ENCODE peak calls at places on chromosomes 3 and 15, in seven cellular contexts. One of them, this sample, is unnamed.

GRCh38 chr3:46239301-46239938 is 2.8 kb upstream of the CCR3 start:
- DNase-seq in AG04450: no peak
- DNase-seq in B cell: no peak
- DNase-seq in K562: no peak
- DNase-seq in nephron progenitor cell: no peak
- DNase-seq in CD4-positive, alpha-beta T cell: no peak
- DNase-seq in fibroblast of lung: no peak
- DNase-seq in this sample: no peak

GRCh38 chr15:51195459-51195858 is 100.8 kb upstream of the TNFAIP8L3 start:
- DNase-seq in AG04450: no peak
- DNase-seq in nephron progenitor cell: no peak
- DNase-seq in fibroblast of lung: no peak
- DNase-seq in K562: no peak
- DNase-seq in B cell: no peak
- DNase-seq in CD4-positive, alpha-beta T cell: no peak
- DNase-seq in this sample: no peak

GRCh38 chr3:117145677-117146076 is 436.1 kb downstream of the TUSC7 start:
- DNase-seq in AG04450: no peak
- DNase-seq in nephron progenitor cell: no peak
- DNase-seq in K562: no peak
- DNase-seq in B cell: no peak
- DNase-seq in CD4-positive, alpha-beta T cell: no peak
- DNase-seq in fibroblast of lung: no peak
- DNase-seq in this sample: no peak

GRCh38 chr3:167162083-167162482 is 218.0 kb downstream of the ZBBX start:
- DNase-seq in fibroblast of lung: no peak
- DNase-seq in nephron progenitor cell: no peak
- DNase-seq in B cell: no peak
- DNase-seq in K562: no peak
- DNase-seq in CD4-positive, alpha-beta T cell: no peak
- DNase-seq in AG04450: no peak
- DNase-seq in this sample: no peak

GRCh38 chr15:71245588-71245987 is 130.3 kb downstream of the THSD4 start:
- DNase-seq in AG04450: no peak
- DNase-seq in CD4-positive, alpha-beta T cell: no peak
- DNase-seq in fibroblast of lung: no peak
- DNase-seq in nephron progenitor cell: no peak
- DNase-seq in K562: no peak
- DNase-seq in B cell: no peak
- DNase-seq in this sample: no peak

GRCh38 chr3:16884084-16884747 is 539 bp upstream of the PLCL2 start:
- DNase-seq in nephron progenitor cell: peak
- DNase-seq in K562: peak
- DNase-seq in AG04450: no peak
- DNase-seq in fibroblast of lung: peak
- DNase-seq in B cell: peak
- DNase-seq in CD4-positive, alpha-beta T cell: peak
- DNase-seq in this sample: peak

GRCh38 chr3:41265823-41266273 is 66.5 kb downstream of the CTNNB1 start:
- DNase-seq in fibroblast of lung: peak
- DNase-seq in B cell: no peak
- DNase-seq in K562: no peak
- DNase-seq in AG04450: peak
- DNase-seq in nephron progenitor cell: no peak
- DNase-seq in CD4-positive, alpha-beta T cell: no peak
- DNase-seq in this sample: no peak

GRCh38 chr3:129745253-129745652 is 138.8 kb upstream of the PLXND1 start:
- DNase-seq in nephron progenitor cell: no peak
- DNase-seq in K562: no peak
- DNase-seq in B cell: no peak
- DNase-seq in CD4-positive, alpha-beta T cell: no peak
- DNase-seq in fibroblast of lung: peak
- DNase-seq in AG04450: peak
- DNase-seq in this sample: no peak

GRCh38 chr3:132347095-132347494 is 29.9 kb downstream of the ACP3 start:
- DNase-seq in nephron progenitor cell: no peak
- DNase-seq in B cell: no peak
- DNase-seq in fibroblast of lung: peak
- DNase-seq in CD4-positive, alpha-beta T cell: no peak
- DNase-seq in K562: no peak
- DNase-seq in AG04450: no peak
- DNase-seq in this sample: no peak

GRCh38 chr3:73874596-73874995 is 249.9 kb upstream of the PDZRN3 start:
- DNase-seq in nephron progenitor cell: no peak
- DNase-seq in fibroblast of lung: no peak
- DNase-seq in K562: no peak
- DNase-seq in CD4-positive, alpha-beta T cell: no peak
- DNase-seq in B cell: no peak
- DNase-seq in AG04450: no peak
- DNase-seq in this sample: no peak

GRCh38 chr3:149765762-149766334 is 13.6 kb upstream of the COMMD2 start:
- DNase-seq in fibroblast of lung: peak
- DNase-seq in K562: no peak
- DNase-seq in CD4-positive, alpha-beta T cell: no peak
- DNase-seq in AG04450: no peak
- DNase-seq in B cell: peak
- DNase-seq in nephron progenitor cell: no peak
- DNase-seq in this sample: no peak

GRCh38 chr3:22156868-22157267 is 405.9 kb upstream of the ZNF385D start:
- DNase-seq in CD4-positive, alpha-beta T cell: no peak
- DNase-seq in fibroblast of lung: no peak
- DNase-seq in B cell: no peak
- DNase-seq in nephron progenitor cell: no peak
- DNase-seq in K562: no peak
- DNase-seq in AG04450: no peak
- DNase-seq in this sample: no peak

GRCh38 chr3:13214847-13215472 is 141.7 kb upstream of the IQSEC1 start:
- DNase-seq in B cell: no peak
- DNase-seq in K562: no peak
- DNase-seq in fibroblast of lung: no peak
- DNase-seq in nephron progenitor cell: no peak
- DNase-seq in CD4-positive, alpha-beta T cell: no peak
- DNase-seq in AG04450: no peak
- DNase-seq in this sample: no peak

GRCh38 chr15:76386926-76387325 is 50.4 kb downstream of the ISL2 start:
- DNase-seq in fibroblast of lung: peak
- DNase-seq in AG04450: no peak
- DNase-seq in K562: no peak
- DNase-seq in B cell: no peak
- DNase-seq in nephron progenitor cell: no peak
- DNase-seq in CD4-positive, alpha-beta T cell: no peak
- DNase-seq in this sample: no peak

GRCh38 chr3:186997061-186998054 is 67.0 kb downstream of the ST6GAL1 start:
- DNase-seq in nephron progenitor cell: no peak
- DNase-seq in AG04450: no peak
- DNase-seq in K562: peak
- DNase-seq in fibroblast of lung: peak
- DNase-seq in B cell: peak
- DNase-seq in CD4-positive, alpha-beta T cell: no peak
- DNase-seq in this sample: no peak

GRCh38 chr3:108130705-108131104 is 39.9 kb upstream of the CD47 start:
- DNase-seq in fibroblast of lung: peak
- DNase-seq in AG04450: no peak
- DNase-seq in B cell: no peak
- DNase-seq in nephron progenitor cell: no peak
- DNase-seq in CD4-positive, alpha-beta T cell: no peak
- DNase-seq in K562: no peak
- DNase-seq in this sample: no peak

GRCh38 chr15:40984963-40985362 is 31.7 kb downstream of the CHAC1 start:
- DNase-seq in fibroblast of lung: peak
- DNase-seq in nephron progenitor cell: no peak
- DNase-seq in CD4-positive, alpha-beta T cell: no peak
- DNase-seq in K562: no peak
- DNase-seq in AG04450: peak
- DNase-seq in B cell: no peak
- DNase-seq in this sample: no peak

GRCh38 chr3:167940241-167940640 is 155.5 kb downstream of the GOLIM4 start:
- DNase-seq in AG04450: no peak
- DNase-seq in K562: no peak
- DNase-seq in CD4-positive, alpha-beta T cell: no peak
- DNase-seq in nephron progenitor cell: no peak
- DNase-seq in B cell: no peak
- DNase-seq in fibroblast of lung: peak
- DNase-seq in this sample: no peak

GRCh38 chr3:126100688-126101301 is 16.9 kb upstream of the SLC41A3 start:
- DNase-seq in K562: no peak
- DNase-seq in nephron progenitor cell: no peak
- DNase-seq in AG04450: peak
- DNase-seq in fibroblast of lung: peak
- DNase-seq in CD4-positive, alpha-beta T cell: no peak
- DNase-seq in B cell: no peak
- DNase-seq in this sample: no peak

GRCh38 chr15:75191235-75191634 is 10.4 kb upstream of the C15orf39 start:
- DNase-seq in AG04450: no peak
- DNase-seq in B cell: no peak
- DNase-seq in K562: no peak
- DNase-seq in nephron progenitor cell: no peak
- DNase-seq in fibroblast of lung: no peak
- DNase-seq in CD4-positive, alpha-beta T cell: no peak
- DNase-seq in this sample: no peak

GRCh38 chr3:12705981-12706380 is 42.1 kb upstream of the RAF1 start:
- DNase-seq in CD4-positive, alpha-beta T cell: no peak
- DNase-seq in nephron progenitor cell: no peak
- DNase-seq in K562: no peak
- DNase-seq in AG04450: no peak
- DNase-seq in B cell: no peak
- DNase-seq in fibroblast of lung: peak
- DNase-seq in this sample: no peak

GRCh38 chr3:79515072-79515471 is 252.7 kb downstream of the ROBO1 start:
- DNase-seq in K562: no peak
- DNase-seq in AG04450: no peak
- DNase-seq in nephron progenitor cell: no peak
- DNase-seq in fibroblast of lung: peak
- DNase-seq in CD4-positive, alpha-beta T cell: no peak
- DNase-seq in B cell: no peak
- DNase-seq in this sample: no peak

GRCh38 chr15:74779162-74779648 is 2.7 kb upstream of the CSK start:
- DNase-seq in K562: no peak
- DNase-seq in CD4-positive, alpha-beta T cell: no peak
- DNase-seq in AG04450: no peak
- DNase-seq in nephron progenitor cell: no peak
- DNase-seq in B cell: peak
- DNase-seq in fibroblast of lung: no peak
- DNase-seq in this sample: no peak

GRCh38 chr3:158261371-158261991 is 151.6 kb downstream of the RSRC1 start:
- DNase-seq in B cell: no peak
- DNase-seq in nephron progenitor cell: no peak
- DNase-seq in AG04450: no peak
- DNase-seq in K562: no peak
- DNase-seq in fibroblast of lung: no peak
- DNase-seq in CD4-positive, alpha-beta T cell: no peak
- DNase-seq in this sample: no peak

GRCh38 chr3:127431066-127431465 is 143.2 kb upstream of the PRR20G start:
- DNase-seq in CD4-positive, alpha-beta T cell: no peak
- DNase-seq in K562: no peak
- DNase-seq in nephron progenitor cell: no peak
- DNase-seq in B cell: no peak
- DNase-seq in AG04450: no peak
- DNase-seq in fibroblast of lung: no peak
- DNase-seq in this sample: no peak

GRCh38 chr3:4820296-4821121 is 158.7 kb upstream of the BHLHE40 start:
- DNase-seq in B cell: no peak
- DNase-seq in CD4-positive, alpha-beta T cell: no peak
- DNase-seq in K562: no peak
- DNase-seq in AG04450: no peak
- DNase-seq in nephron progenitor cell: no peak
- DNase-seq in fibroblast of lung: no peak
- DNase-seq in this sample: no peak

GRCh38 chr3:142597898-142598297 is 1.7 kb downstream of the PLS1 start:
- DNase-seq in nephron progenitor cell: no peak
- DNase-seq in CD4-positive, alpha-beta T cell: no peak
- DNase-seq in B cell: no peak
- DNase-seq in fibroblast of lung: no peak
- DNase-seq in K562: no peak
- DNase-seq in AG04450: no peak
- DNase-seq in this sample: no peak

DNA sequence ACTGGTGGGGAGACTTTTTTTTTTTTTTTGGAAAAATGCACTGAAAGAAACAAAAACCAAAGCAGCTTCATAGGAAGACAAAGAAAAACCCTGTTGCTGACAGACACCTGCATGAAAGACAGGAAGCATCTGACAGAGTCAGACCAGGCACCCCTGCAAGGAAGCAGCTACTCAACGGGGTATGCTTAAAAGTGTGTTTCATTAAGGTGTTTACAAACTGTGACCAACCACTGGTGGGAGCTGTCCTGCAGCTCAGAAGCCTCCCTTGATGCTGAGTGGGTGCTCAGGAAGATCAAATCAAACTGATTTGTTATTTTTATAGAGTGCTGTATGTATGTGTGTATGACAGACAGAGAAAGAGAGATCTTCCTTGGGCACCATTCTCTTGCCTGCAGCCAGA is 34.7 kb upstream of the AGBL1 start:
- DNase-seq in K562: no peak
- DNase-seq in B cell: no peak
- DNase-seq in fibroblast of lung: no peak
- DNase-seq in nephron progenitor cell: no peak
- DNase-seq in AG04450: no peak
- DNase-seq in CD4-positive, alpha-beta T cell: no peak
- DNase-seq in this sample: peak
- TF ChIP-seq CTCF in K562: no peak
- TF ChIP-seq CTCF in B cell: no peak
- TF ChIP-seq CTCF in fibroblast of lung: no peak
- TF ChIP-seq CTCF in nephron progenitor cell: no peak
- TF ChIP-seq CTCF in AG04450: no peak
- TF ChIP-seq CTCF in CD4-positive, alpha-beta T cell: no peak
- TF ChIP-seq CTCF in this sample: no peak

GRCh38 chr15:39925112-39925830 is 5.2 kb upstream of the GPR176 start:
- DNase-seq in AG04450: no peak
- DNase-seq in K562: peak
- DNase-seq in B cell: no peak
- DNase-seq in fibroblast of lung: peak
- DNase-seq in CD4-positive, alpha-beta T cell: no peak
- DNase-seq in nephron progenitor cell: no peak
- DNase-seq in this sample: no peak
- TF ChIP-seq CTCF in AG04450: peak
- TF ChIP-seq CTCF in K562: peak
- TF ChIP-seq CTCF in B cell: no peak
- TF ChIP-seq CTCF in fibroblast of lung: no peak
- TF ChIP-seq CTCF in CD4-positive, alpha-beta T cell: no peak
- TF ChIP-seq CTCF in nephron progenitor cell: no peak
- TF ChIP-seq CTCF in this sample: no peak

GRCh38 chr3:72615182-72615581 is 233.1 kb downstream of the SHQ1 start:
- DNase-seq in fibroblast of lung: no peak
- DNase-seq in AG04450: no peak
- DNase-seq in CD4-positive, alpha-beta T cell: no peak
- DNase-seq in nephron progenitor cell: no peak
- DNase-seq in K562: no peak
- DNase-seq in B cell: no peak
- DNase-seq in this sample: no peak
- TF ChIP-seq CTCF in fibroblast of lung: no peak
- TF ChIP-seq CTCF in AG04450: no peak
- TF ChIP-seq CTCF in CD4-positive, alpha-beta T cell: no peak
- TF ChIP-seq CTCF in nephron progenitor cell: no peak
- TF ChIP-seq CTCF in K562: no peak
- TF ChIP-seq CTCF in B cell: no peak
- TF ChIP-seq CTCF in this sample: no peak

DNA sequence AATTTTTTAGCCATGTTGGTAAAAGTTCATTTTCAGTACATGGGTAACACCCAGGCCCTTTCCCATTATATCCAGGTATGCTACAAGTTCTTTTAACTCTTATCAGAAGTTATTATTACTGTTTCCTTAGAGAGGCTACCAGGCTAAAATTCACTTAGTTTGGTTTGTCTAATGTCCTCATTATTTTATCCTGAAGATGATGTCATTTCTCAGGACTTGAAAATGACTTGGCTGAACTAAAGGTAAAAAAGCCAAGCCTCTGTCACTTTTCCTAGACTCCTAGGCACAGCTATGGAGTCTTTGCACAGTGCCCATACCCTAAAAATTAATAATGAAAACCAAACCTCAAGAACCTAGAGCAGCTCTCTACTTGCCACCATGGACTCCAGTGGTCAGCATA is 4.1 kb downstream of the ELL3 start:
- DNase-seq in B cell: no peak
- DNase-seq in AG04450: no peak
- DNase-seq in nephron progenitor cell: no peak
- DNase-seq in K562: no peak
- DNase-seq in CD4-positive, alpha-beta T cell: no peak
- DNase-seq in fibroblast of lung: no peak
- DNase-seq in this sample: no peak
- TF ChIP-seq CTCF in B cell: no peak
- TF ChIP-seq CTCF in AG04450: no peak
- TF ChIP-seq CTCF in nephron progenitor cell: no peak
- TF ChIP-seq CTCF in K562: no peak
- TF ChIP-seq CTCF in CD4-positive, alpha-beta T cell: no peak
- TF ChIP-seq CTCF in fibroblast of lung: no peak
- TF ChIP-seq CTCF in this sample: no peak

This sample was measured in endothelial cell.